ENCODE peak calls at places on chromosomes 4 and X, in six cellular contexts. M is H9, F is thoracic aorta, A is progenitor cell of endocrine pancreas, T is lower leg skin, P is heart right ventricle. R is an unnamed sample.

GRCh38 chr4:25172964-25173917 is 13.0 kb upstream of the SEPSECS start:
- DNase-seq in M (no peak), F (peak; percentile 41), A (no peak), T (peak; percentile 80), P (peak; percentile 77), R (no peak)

GRCh38 chr4:3040447-3041191 is 33.7 kb downstream of the HTT-AS start:
- DNase-seq in M (no peak), F (no peak), A (no peak), T (no peak), P (no peak), R (no peak)

GRCh38 chr4:44016582-44017421 is 431.8 kb downstream of the KCTD8 start:
- DNase-seq in M (no peak), F (no peak), A (no peak), T (no peak), P (no peak), R (no peak)

GRCh38 chrX:66919280-66919832 is 280.5 kb upstream of the EDA2R start:
- DNase-seq in M (no peak), F (no peak), A (no peak), T (no peak), P (no peak), R (no peak)

GRCh38 chrX:24093746-24094145 is 39.0 kb downstream of the EIF2S3 start:
- DNase-seq in M (no peak), F (no peak), A (no peak), T (no peak), P (no peak), R (no peak)

GRCh38 chr4:115279300-115279699 is 165.9 kb upstream of the NDST4 start:
- DNase-seq in M (no peak), F (no peak), A (no peak), T (no peak), P (no peak), R (no peak)

GRCh38 chrX:113297456-113297855 is 456.8 kb upstream of the AMOT start:
- DNase-seq in M (no peak), F (no peak), A (no peak), T (no peak), P (no peak), R (no peak)

GRCh38 chrX:37685452-37686347 is at the start of gene XK:
- DNase-seq in M (peak; percentile 74), F (no peak), A (peak; percentile 24), T (no peak), P (peak; percentile 5), R (peak; percentile 56)

GRCh38 chr4:101155368-101155767 is 192.0 kb downstream of the PPP3CA start:
- DNase-seq in M (no peak), F (no peak), A (no peak), T (no peak), P (no peak), R (no peak)

GRCh38 chrX:142680038-142680437 is 345.7 kb upstream of the SPANXN4 start:
- DNase-seq in M (no peak), F (no peak), A (no peak), T (no peak), P (no peak), R (no peak)

GRCh38 chr4:10619220-10619619 is 65.3 kb downstream of the CLNK start:
- DNase-seq in M (no peak), F (no peak), A (no peak), T (no peak), P (no peak), R (no peak)

GRCh38 chr4:21195682-21196081 is 495.4 kb downstream of the PACRGL start:
- DNase-seq in M (no peak), F (no peak), A (no peak), T (no peak), P (no peak), R (no peak)

GRCh38 chr4:106463622-106464021 is 95.0 kb upstream of the GIMD1 start:
- DNase-seq in M (no peak), F (no peak), A (no peak), T (no peak), P (no peak), R (no peak)

GRCh38 chr4:83890231-83890630 is 354.3 kb downstream of the GPAT3 start:
- DNase-seq in M (no peak), F (no peak), A (no peak), T (no peak), P (no peak), R (no peak)

GRCh38 chrX:14362731-14363130 is 166.6 kb upstream of the GLRA2 start:
- DNase-seq in M (no peak), F (no peak), A (no peak), T (no peak), P (no peak), R (no peak)

GRCh38 chrX:78506248-78506647 is 152.9 kb downstream of the RTL3 start:
- DNase-seq in M (no peak), F (no peak), A (no peak), T (no peak), P (no peak), R (no peak)

GRCh38 chr4:38313999-38314561 is 349.9 kb upstream of the KLF3 start:
- DNase-seq in M (no peak), F (no peak), A (no peak), T (peak; percentile 36), P (no peak), R (no peak)

GRCh38 chrX:29478336-29479069 is 736.9 kb upstream of the MAGEB2 start:
- DNase-seq in M (peak; percentile 46), F (no peak), A (no peak), T (no peak), P (peak; percentile 2), R (no peak)

GRCh38 chr4:175054980-175055379 is 136.8 kb downstream of the ADAM29 start:
- DNase-seq in M (peak; percentile 82), F (no peak), A (no peak), T (no peak), P (no peak), R (no peak)
- TF ChIP-seq CTCF in M (peak; percentile 72), F (no peak), A (no peak), T (no peak), P (no peak), R (no peak)

DNA sequence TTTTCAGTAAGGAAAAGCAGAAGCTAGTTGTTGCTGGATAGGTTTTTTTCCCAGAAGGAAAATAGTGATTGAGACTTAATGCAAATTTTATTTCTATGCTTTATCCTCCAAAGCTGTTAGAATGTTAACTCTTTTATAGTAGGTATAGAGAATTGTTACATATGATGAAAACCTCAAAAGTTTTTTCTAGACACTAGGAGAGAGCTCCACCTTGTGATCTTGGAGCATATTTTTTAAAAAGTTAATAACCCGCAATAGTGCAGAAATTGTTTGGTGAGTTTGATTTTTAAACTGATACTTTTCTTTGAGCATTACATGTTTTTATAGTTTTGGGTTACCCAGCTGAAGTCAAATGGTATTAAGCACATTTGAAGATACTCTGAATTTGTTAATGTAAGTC is 56.5 kb downstream of the STAG2 start:
- DNase-seq in M (no peak), F (no peak), A (no peak), T (no peak), P (no peak), R (no peak)
- TF ChIP-seq CTCF in M (no peak), F (no peak), A (no peak), T (no peak), P (peak; percentile 11), R (no peak)

DNA sequence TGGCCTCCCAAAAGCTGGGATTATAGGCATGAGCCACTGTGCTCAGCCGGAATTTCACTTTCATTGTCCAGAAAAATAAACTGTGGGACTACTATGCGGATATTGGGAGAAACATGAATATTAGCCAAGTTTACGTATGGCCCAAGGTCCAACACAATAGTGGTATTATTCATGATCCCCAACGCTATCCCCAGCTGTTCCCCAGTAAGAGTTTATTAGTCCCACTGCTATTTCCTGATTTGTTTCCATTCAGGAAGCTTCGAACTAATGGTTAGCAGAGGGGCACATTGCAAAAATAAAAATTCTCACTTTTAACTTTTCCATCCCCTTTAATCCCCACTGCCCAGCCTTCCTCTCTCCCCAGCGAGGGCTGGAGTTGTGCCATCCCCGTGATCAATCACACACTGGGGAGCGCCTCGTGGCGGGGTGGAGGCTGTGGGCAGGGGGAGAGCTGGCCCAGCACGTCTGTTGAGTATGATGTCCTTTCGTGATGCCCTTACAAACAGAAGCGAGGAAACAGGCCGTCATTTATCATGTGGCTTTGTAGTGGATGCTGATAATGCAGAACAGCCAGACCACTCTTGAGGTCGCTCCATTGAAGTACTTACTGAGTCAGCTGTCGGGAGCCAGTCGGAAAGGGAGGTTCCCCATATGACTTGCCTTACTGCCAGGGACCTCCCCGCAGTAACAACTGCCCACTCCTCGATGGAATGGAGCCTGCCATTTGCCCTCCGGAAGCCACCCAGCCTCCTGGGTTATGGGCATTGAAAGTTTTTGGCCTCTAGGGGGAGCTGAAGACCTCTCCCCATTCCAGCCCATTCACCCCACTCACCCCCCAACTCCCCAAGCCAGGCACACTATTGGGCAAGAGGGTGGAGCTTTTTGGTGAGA is 117.0 kb downstream of the KDR start:
- DNase-seq in M (peak; percentile 52), F (no peak), A (no peak), T (no peak), P (no peak), R (no peak)
- TF ChIP-seq CTCF in M (peak; percentile 72), F (peak; percentile 11), A (no peak), T (no peak), P (peak; percentile 36), R (peak; percentile 41)

GRCh38 chrX:10254746-10255145 is 98.0 kb downstream of the CLCN4 start:
- DNase-seq in M (no peak), F (no peak), A (no peak), T (no peak), P (no peak), R (no peak)
- TF ChIP-seq CTCF in M (no peak), F (no peak), A (no peak), T (no peak), P (no peak), R (no peak)

GRCh38 chr4:78057135-78057599 is at the start of gene FRAS1:
- DNase-seq in M (peak; percentile 68), F (no peak), A (peak; percentile 55), T (peak; percentile 15), P (peak; percentile 38), R (peak; percentile 56)
- TF ChIP-seq CTCF in M (peak; percentile 32), F (no peak), A (peak; percentile 34), T (no peak), P (no peak), R (no peak)

GRCh38 chrX:30570505-30570904 is 7.1 kb downstream of the TASL start:
- DNase-seq in M (no peak), F (no peak), A (no peak), T (no peak), P (no peak), R (no peak)
- TF ChIP-seq CTCF in M (peak; percentile 78), F (peak; percentile 34), A (peak; percentile 87), T (no peak), P (peak; percentile 53), R (peak; percentile 80)

DNA sequence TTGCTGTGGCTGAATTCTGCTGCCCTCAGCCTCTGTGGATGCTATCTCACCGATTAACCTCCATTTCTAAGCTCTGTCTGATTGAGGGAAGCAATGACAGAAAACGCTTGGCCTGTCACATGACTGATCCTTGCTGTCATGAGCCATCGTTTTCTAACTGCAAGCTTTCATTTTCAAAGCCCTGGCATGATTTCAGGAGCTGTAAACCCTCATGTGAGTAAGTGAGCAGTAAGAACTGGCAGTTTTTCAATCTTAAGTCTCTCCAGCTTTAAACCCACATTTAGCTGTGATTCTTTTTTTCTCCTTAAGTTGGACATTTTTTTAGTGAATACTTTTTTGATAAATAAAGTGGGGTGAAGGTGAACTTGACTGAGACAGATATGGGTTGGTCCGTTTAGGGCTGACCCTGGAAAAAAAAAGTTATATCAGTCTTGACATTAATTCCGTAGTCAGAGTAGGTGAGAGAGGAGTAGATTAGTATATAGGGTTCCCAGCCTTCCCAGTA is 180.9 kb upstream of the PGRMC2 start:
- DNase-seq in M (no peak), F (peak; percentile 38), A (no peak), T (peak; percentile 91), P (peak; percentile 66), R (no peak)
- TF ChIP-seq CTCF in M (no peak), F (no peak), A (no peak), T (no peak), P (no peak), R (no peak)

GRCh38 chrX:147072747-147073146 is 258.2 kb upstream of the CXorf51A start:
- DNase-seq in M (no peak), F (no peak), A (no peak), T (no peak), P (no peak), R (no peak)
- TF ChIP-seq CTCF in M (no peak), F (no peak), A (no peak), T (no peak), P (no peak), R (no peak)

R was measured in mesothelial cell of epicardium.